ENCODE peak calls at places on chromosomes 5 and 9, in ten cellular contexts. B is H1, A is heart right ventricle, P is HL-60, X is retinal pigment epithelial cell, K is upper lobe of right lung, D is choroid plexus epithelial cell, N is fibroblast of pulmonary artery, F is WERI-Rb-1, W is A549. Z is an unnamed sample.
A peak's percentile ranks its signal among the peaks of the same experiment; 100 is the strongest.

GRCh38 chr9:70480405-70480980 is 66.0 kb upstream of the KLF9 start:
- DNase-seq in X (peak; percentile 59), K (peak; percentile 89), N (peak; percentile 99), A (peak; percentile 85), P (no peak), D (peak; percentile 99), B (no peak), W (no peak), F (peak; percentile 66), Z (no peak)

GRCh38 chr5:96410013-96410412 is 23.0 kb downstream of the PCSK1 start:
- DNase-seq in K (no peak), X (no peak), F (no peak), B (no peak), N (no peak), P (no peak), A (no peak), W (no peak), D (no peak), Z (no peak)

GRCh38 chr9:1207681-1208080 is 157.5 kb downstream of the DMRT2 start:
- DNase-seq in W (no peak), P (no peak), B (no peak), K (no peak), D (peak; percentile 18), X (no peak), A (no peak), F (no peak), N (peak; percentile 20), Z (no peak)

GRCh38 chr9:93730643-93731042 is 154.3 kb downstream of the PHF2 start:
- DNase-seq in N (no peak), X (no peak), D (no peak), B (no peak), W (no peak), P (no peak), F (no peak), A (no peak), K (no peak), Z (no peak)

GRCh38 chr9:124527781-124528180 is 20.6 kb upstream of the NR5A1 start:
- DNase-seq in P (no peak), D (peak; percentile 28), N (no peak), B (no peak), A (no peak), W (no peak), K (no peak), X (no peak), F (no peak), Z (no peak)

GRCh38 chr9:14395300-14396082 is 81.5 kb upstream of the NFIB start:
- DNase-seq in W (no peak), K (no peak), X (no peak), B (no peak), P (no peak), D (no peak), F (no peak), A (peak; percentile 21), N (no peak), Z (no peak)

GRCh38 chr5:96533371-96533770 is 100.3 kb upstream of the PCSK1 start:
- DNase-seq in W (no peak), K (no peak), A (no peak), B (no peak), P (no peak), F (no peak), D (no peak), N (no peak), X (no peak), Z (no peak)

GRCh38 chr5:3180610-3181009 is 415.0 kb upstream of the IRX1 start:
- DNase-seq in X (no peak), A (no peak), P (no peak), D (no peak), B (no peak), W (no peak), F (no peak), K (no peak), N (no peak), Z (no peak)

GRCh38 chr5:169226904-169227303 is 74.0 kb downstream of the SLIT3 start:
- DNase-seq in X (no peak), P (no peak), B (no peak), A (no peak), K (no peak), N (no peak), F (no peak), W (no peak), D (no peak), Z (no peak)

GRCh38 chr5:73902327-73903051 is 276.5 kb downstream of the ARHGEF28 start:
- DNase-seq in X (peak; percentile 19), K (no peak), A (no peak), F (peak; percentile 22), P (no peak), D (peak; percentile 82), N (peak; percentile 86), B (peak; percentile 21), W (peak; percentile 41), Z (peak; percentile 13)

GRCh38 chr9:17081814-17082213 is 53.0 kb upstream of the CNTLN start:
- DNase-seq in P (no peak), N (no peak), W (no peak), B (no peak), X (no peak), D (peak; percentile 14), A (no peak), K (no peak), F (no peak), Z (no peak)

GRCh38 chr9:17081351-17081750 is 53.5 kb upstream of the CNTLN start:
- DNase-seq in A (no peak), K (no peak), P (no peak), B (no peak), F (no peak), D (no peak), X (no peak), W (no peak), N (no peak), Z (no peak)

GRCh38 chr9:17082343-17082742 is 52.5 kb upstream of the CNTLN start:
- DNase-seq in N (peak; percentile 32), P (no peak), K (no peak), A (no peak), F (peak; percentile 16), W (no peak), D (peak; percentile 86), X (no peak), B (peak; percentile 27), Z (peak; percentile 33)
- TF ChIP-seq CTCF in N (peak; percentile 27), P (no peak), K (no peak), A (no peak), F (no peak), W (no peak), D (peak; percentile 55), X (no peak), B (no peak), Z (no peak)

GRCh38 chr5:134175874-134176522 is 752 bp downstream of the SKP1 start:
- DNase-seq in W (no peak), P (no peak), F (no peak), K (no peak), X (no peak), D (peak; percentile 39), N (peak; percentile 25), A (no peak), B (no peak), Z (no peak)

GRCh38 chr5:134177197-134178171 is 734 bp upstream of the SKP1 start:
- DNase-seq in W (peak; percentile 48), F (no peak), N (peak; percentile 82), D (peak; percentile 82), X (no peak), P (peak; percentile 36), B (peak; percentile 15), K (peak; percentile 68), A (peak; percentile 24), Z (peak; percentile 15)

GRCh38 chr5:134174841-134175839 is 1.6 kb downstream of the SKP1 start:
- DNase-seq in P (no peak), X (no peak), D (peak; percentile 69), F (no peak), K (no peak), A (no peak), N (peak; percentile 56), B (no peak), W (no peak), Z (no peak)

GRCh38 chr5:134171972-134172371 is 4.8 kb downstream of the SKP1 start:
- DNase-seq in F (no peak), K (no peak), P (no peak), B (no peak), W (no peak), D (no peak), N (no peak), X (no peak), A (no peak), Z (no peak)

GRCh38 chr5:134176523-134177196 is at the start of gene SKP1:
- DNase-seq in N (peak; percentile 81), B (peak; percentile 41), P (peak; percentile 47), K (peak; percentile 93), X (no peak), W (peak; percentile 58), A (peak; percentile 87), F (peak; percentile 84), D (peak; percentile 82), Z (peak; percentile 86)
- TF ChIP-seq CTCF in N (no peak), B (no peak), P (no peak), K (no peak), X (no peak), W (no peak), A (no peak), F (peak; percentile 1), D (no peak), Z (no peak)

DNA sequence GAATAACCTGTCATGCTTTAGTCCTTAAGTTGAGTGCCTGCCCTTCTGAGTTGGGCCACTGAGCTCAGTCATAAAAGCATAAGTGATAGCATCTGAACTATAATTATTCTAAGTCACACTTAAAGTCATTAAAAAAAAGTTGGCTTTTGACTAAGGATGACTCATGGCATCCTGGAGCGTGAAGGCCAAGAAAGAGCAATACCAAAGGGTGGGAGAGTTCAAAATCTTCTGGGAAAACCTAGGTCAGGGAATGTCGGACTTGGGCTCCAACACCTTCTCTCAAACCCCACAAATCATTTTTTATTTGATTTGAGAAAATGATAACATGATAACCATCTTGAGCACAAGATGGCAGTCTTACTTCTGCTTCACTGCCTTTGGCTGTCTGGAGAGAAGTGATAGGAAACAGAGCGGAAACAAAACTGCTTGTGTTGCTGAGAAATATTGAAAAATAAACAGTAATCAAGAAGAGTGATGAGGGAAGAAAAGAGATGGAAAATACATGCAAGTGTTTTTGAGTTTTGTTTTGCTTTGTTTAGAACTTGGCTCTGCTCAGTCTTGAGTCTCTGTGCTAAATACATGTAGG is 16.9 kb upstream of the NTRK2 start:
- DNase-seq in N (no peak), K (no peak), P (no peak), X (no peak), F (no peak), W (no peak), B (no peak), D (no peak), A (no peak), Z (no peak)
- TF ChIP-seq CTCF in N (no peak), K (no peak), P (no peak), X (no peak), F (no peak), W (no peak), B (no peak), D (no peak), A (peak; percentile 18), Z (no peak)

DNA sequence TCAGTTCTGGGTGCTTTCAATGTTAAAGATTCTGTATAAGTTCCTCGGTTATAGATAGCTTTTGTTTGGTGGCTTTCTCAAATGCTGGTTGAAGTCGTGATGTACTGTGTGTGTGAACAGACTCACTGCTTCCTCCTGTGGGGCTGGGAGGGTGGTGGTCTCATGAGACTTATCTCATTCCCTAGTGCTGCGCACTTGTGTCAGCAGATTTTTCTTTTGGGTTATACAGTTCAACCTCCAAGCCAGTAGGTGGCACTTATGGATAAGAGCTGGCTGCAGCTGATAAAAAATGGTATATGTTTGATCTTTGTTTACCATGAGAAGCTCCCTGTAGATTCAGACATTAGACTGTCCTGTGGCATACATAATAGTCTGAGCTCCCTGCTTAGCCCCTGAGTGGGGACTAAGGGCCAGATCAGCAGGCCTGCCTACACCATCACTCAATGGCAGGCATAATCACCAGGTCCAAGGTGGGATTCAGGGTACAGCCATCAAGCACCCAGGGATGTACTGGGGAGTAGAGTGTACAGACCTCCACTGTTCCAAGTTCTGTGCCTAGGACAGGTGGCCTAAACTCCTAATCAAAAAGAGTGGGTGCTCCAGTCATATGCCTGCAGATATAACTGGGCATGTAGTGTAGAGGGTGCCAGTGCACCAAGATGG is 174.2 kb downstream of the OXCT1 start:
- DNase-seq in X (no peak), A (no peak), B (no peak), F (peak; percentile 16), N (no peak), P (no peak), D (peak; percentile 17), W (no peak), K (no peak), Z (no peak)
- TF ChIP-seq CTCF in X (peak; percentile 47), A (peak; percentile 17), B (no peak), F (peak; percentile 37), N (peak; percentile 30), P (no peak), D (peak; percentile 46), W (no peak), K (peak; percentile 19), Z (no peak)